ENCODE peak calls at places on chromosomes 4 and X, in six cellular contexts. One of them, this sample, is unnamed.

GRCh38 chr4:173917255-173917960 is 366.1 kb downstream of the FBXO8 start:
- DNase-seq in PC-3: no peak
- DNase-seq in EL: no peak
- DNase-seq in cerebellum: no peak
- DNase-seq in MCF 10A: no peak
- DNase-seq in Daoy: peak; percentile 17
- DNase-seq in this sample: no peak

GRCh38 chrX:16836371-16836770 is 33.8 kb downstream of the RBBP7 start:
- DNase-seq in PC-3: peak; percentile 9
- DNase-seq in EL: no peak
- DNase-seq in cerebellum: no peak
- DNase-seq in MCF 10A: no peak
- DNase-seq in Daoy: peak; percentile 53
- DNase-seq in this sample: no peak

GRCh38 chr4:168621806-168622589 is 125.1 kb downstream of the PALLD start:
- DNase-seq in PC-3: no peak
- DNase-seq in EL: peak; percentile 84
- DNase-seq in cerebellum: peak; percentile 33
- DNase-seq in MCF 10A: peak; percentile 57
- DNase-seq in Daoy: no peak
- DNase-seq in this sample: peak; percentile 85

GRCh38 chr4:88969271-88969670 is 87.7 kb downstream of the FAM13A start:
- DNase-seq in PC-3: no peak
- DNase-seq in EL: no peak
- DNase-seq in cerebellum: no peak
- DNase-seq in MCF 10A: no peak
- DNase-seq in Daoy: no peak
- DNase-seq in this sample: no peak

GRCh38 chr4:47195706-47196105 is 164.3 kb downstream of the GABRB1 start:
- DNase-seq in PC-3: no peak
- DNase-seq in EL: peak; percentile 37
- DNase-seq in cerebellum: no peak
- DNase-seq in MCF 10A: no peak
- DNase-seq in Daoy: no peak
- DNase-seq in this sample: peak; percentile 24

GRCh38 chrX:48918644-48919340 is at the start of gene PIM2:
- DNase-seq in PC-3: peak; percentile 95
- DNase-seq in EL: peak; percentile 88
- DNase-seq in cerebellum: peak; percentile 92
- DNase-seq in MCF 10A: peak; percentile 91
- DNase-seq in Daoy: peak; percentile 91
- DNase-seq in this sample: peak; percentile 73

GRCh38 chr4:154076921-154077320 is 288.0 kb upstream of the SFRP2 start:
- DNase-seq in PC-3: peak; percentile 3
- DNase-seq in EL: no peak
- DNase-seq in cerebellum: no peak
- DNase-seq in MCF 10A: peak; percentile 31
- DNase-seq in Daoy: no peak
- DNase-seq in this sample: no peak

GRCh38 chr4:80709082-80709869 is 321.2 kb upstream of the BMP3 start:
- DNase-seq in PC-3: peak; percentile 43
- DNase-seq in EL: no peak
- DNase-seq in cerebellum: no peak
- DNase-seq in MCF 10A: no peak
- DNase-seq in Daoy: no peak
- DNase-seq in this sample: no peak

GRCh38 chr4:183533698-183534097 is 28.8 kb downstream of the ING2 start:
- DNase-seq in PC-3: no peak
- DNase-seq in EL: no peak
- DNase-seq in cerebellum: no peak
- DNase-seq in MCF 10A: no peak
- DNase-seq in Daoy: no peak
- DNase-seq in this sample: no peak

GRCh38 chr4:122775039-122775438 is 42.5 kb downstream of the BBS12 start:
- DNase-seq in PC-3: no peak
- DNase-seq in EL: no peak
- DNase-seq in cerebellum: no peak
- DNase-seq in MCF 10A: no peak
- DNase-seq in Daoy: no peak
- DNase-seq in this sample: no peak

GRCh38 chrX:41984628-41985027 is 61.3 kb upstream of the CASK start:
- DNase-seq in PC-3: peak; percentile 89
- DNase-seq in EL: peak; percentile 2
- DNase-seq in cerebellum: no peak
- DNase-seq in MCF 10A: peak; percentile 57
- DNase-seq in Daoy: peak; percentile 82
- DNase-seq in this sample: peak; percentile 60

GRCh38 chr4:150570123-150570522 is 11.8 kb upstream of the MAB21L2 start:
- DNase-seq in PC-3: no peak
- DNase-seq in EL: no peak
- DNase-seq in cerebellum: no peak
- DNase-seq in MCF 10A: no peak
- DNase-seq in Daoy: no peak
- DNase-seq in this sample: no peak

GRCh38 chrX:69374569-69374968 is 129.6 kb upstream of the NALF2 start:
- DNase-seq in PC-3: no peak
- DNase-seq in EL: no peak
- DNase-seq in cerebellum: no peak
- DNase-seq in MCF 10A: no peak
- DNase-seq in Daoy: no peak
- DNase-seq in this sample: no peak

GRCh38 chrX:41600266-41600665 is 88.5 kb upstream of the GPR34 start:
- DNase-seq in PC-3: no peak
- DNase-seq in EL: peak; percentile 81
- DNase-seq in cerebellum: no peak
- DNase-seq in MCF 10A: no peak
- DNase-seq in Daoy: no peak
- DNase-seq in this sample: peak; percentile 6

GRCh38 chr4:77201343-77201742 is 44.3 kb downstream of the CCNG2 start:
- DNase-seq in PC-3: peak; percentile 78
- DNase-seq in EL: peak; percentile 6
- DNase-seq in cerebellum: no peak
- DNase-seq in MCF 10A: peak; percentile 45
- DNase-seq in Daoy: no peak
- DNase-seq in this sample: peak; percentile 94

GRCh38 chr4:21819086-21819485 is 129.5 kb downstream of the KCNIP4 start:
- DNase-seq in PC-3: no peak
- DNase-seq in EL: no peak
- DNase-seq in cerebellum: peak; percentile 73
- DNase-seq in MCF 10A: no peak
- DNase-seq in Daoy: no peak
- DNase-seq in this sample: no peak

GRCh38 chrX:119763175-119763574 is 4.8 kb downstream of the SOWAHD start:
- DNase-seq in PC-3: no peak
- DNase-seq in EL: peak; percentile 92
- DNase-seq in cerebellum: no peak
- DNase-seq in MCF 10A: no peak
- DNase-seq in Daoy: peak; percentile 73
- DNase-seq in this sample: peak; percentile 44

GRCh38 chr4:145891958-145892357 is 46.7 kb downstream of the ZNF827 start:
- DNase-seq in PC-3: no peak
- DNase-seq in EL: no peak
- DNase-seq in cerebellum: no peak
- DNase-seq in MCF 10A: no peak
- DNase-seq in Daoy: no peak
- DNase-seq in this sample: no peak

GRCh38 chrX:130669233-130669632 is 233.8 kb downstream of the ENOX2 start:
- DNase-seq in PC-3: peak; percentile 11
- DNase-seq in EL: peak; percentile 51
- DNase-seq in cerebellum: no peak
- DNase-seq in MCF 10A: no peak
- DNase-seq in Daoy: peak; percentile 1
- DNase-seq in this sample: peak; percentile 11

GRCh38 chrX:54043696-54044125 is 562 bp downstream of the PHF8 start:
- DNase-seq in PC-3: peak; percentile 33
- DNase-seq in EL: peak; percentile 18
- DNase-seq in cerebellum: peak; percentile 51
- DNase-seq in MCF 10A: peak; percentile 43
- DNase-seq in Daoy: peak; percentile 44
- DNase-seq in this sample: no peak

This sample was measured in foreskin keratinocyte.